ENCODE peak calls at places on chromosomes 2 and 18, in seven cellular contexts. J is glutamatergic neuron; U is AG08396; T is SHP77 treated with DMSO at 0.1 percent for 48 hours; V is NCI-H82; R is ovary; L is central memory CD4-positive, alpha-beta T cell. A is an unnamed sample.
A peak's percentile ranks its signal among the peaks of the same experiment; 100 is the strongest.

GRCh38 chr2:168116448-168116847 is 130.9 kb downstream of the STK39 start:
- DNase-seq in L (no peak), U (no peak), V (peak; percentile 72), T (no peak), J (peak; percentile 40), R (no peak), A (no peak)

GRCh38 chr2:28423856-28424605 is 31.4 kb downstream of the FOSL2 start:
- DNase-seq in T (no peak), U (no peak), L (peak; percentile 33), V (no peak), R (no peak), J (no peak), A (no peak)

GRCh38 chr2:96771792-96772618 is 11.3 kb downstream of the CNNM4 start:
- DNase-seq in J (no peak), V (no peak), R (no peak), L (no peak), U (no peak), T (no peak), A (no peak)

GRCh38 chr18:24019641-24020331 is 5.2 kb downstream of the TTC39C start:
- DNase-seq in T (no peak), L (peak; percentile 80), J (no peak), V (no peak), U (no peak), R (no peak), A (no peak)

GRCh38 chr2:178514664-178515063 is 34.4 kb downstream of the PLEKHA3 start:
- DNase-seq in J (no peak), U (peak; percentile 22), R (no peak), L (peak; percentile 42), V (no peak), T (no peak), A (no peak)

GRCh38 chr2:235769046-235769445 is 275.2 kb downstream of the AGAP1 start:
- DNase-seq in U (no peak), R (no peak), J (no peak), T (no peak), V (no peak), L (no peak), A (no peak)

GRCh38 chr2:70771446-70771845 is 3.4 kb upstream of the ADD2 start:
- DNase-seq in U (no peak), R (no peak), L (no peak), J (no peak), T (no peak), V (no peak), A (no peak)

GRCh38 chr18:21163647-21164625 is 52.3 kb upstream of the ROCK1 start:
- DNase-seq in L (no peak), J (no peak), R (no peak), U (peak; percentile 74), T (no peak), V (no peak), A (peak; percentile 95)